ENCODE peak calls at places on chromosomes 12 and 14, in six cellular contexts. F is foreskin fibroblast, J is A549, I is coronary artery, O is GM23248, V is sigmoid colon. C is an unnamed sample.

GRCh38 chr12:3117628-3118027 is 40.4 kb downstream of the TSPAN9 start:
- DNase-seq in J (no peak), O (peak; percentile 88), I (no peak), F (peak; percentile 89), V (no peak), C (no peak)

GRCh38 chr14:51442513-51443175 is 202.6 kb downstream of the TMX1 start:
- DNase-seq in O (peak; percentile 97), I (no peak), J (peak; percentile 63), V (no peak), F (peak; percentile 97), C (no peak)

GRCh38 chr12:66036317-66036716 is 94.2 kb downstream of the LLPH start:
- DNase-seq in I (peak; percentile 74), J (peak; percentile 69), F (peak; percentile 95), V (no peak), O (peak; percentile 92), C (no peak)

GRCh38 chr12:45355750-45356149 is 139.9 kb downstream of the ANO6 start:
- DNase-seq in V (no peak), J (peak; percentile 55), I (no peak), O (no peak), F (no peak), C (no peak)

GRCh38 chr12:116818341-116818856 is 62.8 kb downstream of the HRK start:
- DNase-seq in F (peak; percentile 38), I (no peak), V (no peak), O (peak; percentile 54), J (no peak), C (no peak)

GRCh38 chr14:23175823-23176222 is 7.6 kb downstream of the SLC7A8 start:
- DNase-seq in V (no peak), I (no peak), O (peak; percentile 47), J (no peak), F (peak; percentile 72), C (no peak)

GRCh38 chr14:51028851-51029754 is 65.8 kb downstream of the TRIM9 start:
- DNase-seq in J (no peak), O (no peak), I (no peak), V (no peak), F (no peak), C (no peak)

GRCh38 chr12:122072031-122072970 is 6.3 kb upstream of the MLXIP start:
- DNase-seq in J (peak; percentile 94), V (peak; percentile 94), O (peak; percentile 93), I (no peak), F (peak; percentile 98), C (no peak)

GRCh38 chr14:33016611-33017010 is 77.9 kb downstream of the NPAS3 start:
- DNase-seq in O (peak; percentile 7), F (no peak), V (no peak), J (no peak), I (no peak), C (no peak)

GRCh38 chr12:64066052-64066451 is 156.0 kb downstream of the KICS2 start:
- DNase-seq in F (no peak), I (no peak), V (no peak), O (peak; percentile 41), J (no peak), C (no peak)

GRCh38 chr12:12017798-12018197 is 52.9 kb upstream of the BCL2L14 start:
- DNase-seq in V (no peak), I (no peak), O (no peak), F (no peak), J (no peak), C (peak; percentile 52)

GRCh38 chr14:102262894-102263462 is 42.0 kb downstream of the MOK start:
- DNase-seq in I (no peak), J (peak; percentile 54), F (peak; percentile 52), V (no peak), O (peak; percentile 39), C (no peak)

GRCh38 chr12:13250416-13250815 is 53.9 kb downstream of the EMP1 start:
- DNase-seq in I (no peak), F (peak; percentile 80), V (no peak), J (peak; percentile 33), O (peak; percentile 91), C (no peak)

DNA sequence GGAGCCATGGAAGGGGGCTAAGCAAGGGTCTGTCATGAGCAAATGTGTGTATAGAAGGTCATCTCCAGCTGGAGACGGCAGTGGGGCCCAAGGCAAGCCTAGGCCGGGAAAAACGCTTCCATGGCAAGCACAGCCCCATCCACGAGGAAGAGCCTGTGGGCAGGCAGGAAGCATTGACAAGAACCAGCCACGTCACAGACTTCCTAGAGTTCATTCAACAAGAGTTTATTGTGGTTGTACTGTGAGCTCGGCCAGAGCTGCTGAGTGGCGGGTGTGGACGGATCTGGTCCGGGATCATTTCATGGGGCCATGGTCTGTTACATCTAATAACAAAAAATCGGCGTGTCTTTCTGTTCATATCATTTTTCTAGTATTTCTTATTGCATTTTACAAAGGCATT is 311.7 kb downstream of the TMEM121 start:
- DNase-seq in J (no peak), F (no peak), V (no peak), I (no peak), O (no peak), C (no peak)
- H3K4me3 ChIP-seq in J (no peak overlapping the region), F (no peak overlapping the region), V (no peak overlapping the region), I (no peak overlapping the region), O (no peak overlapping the region), C (no peak overlapping the region)

GRCh38 chr12:6968426-6968825 is 2.0 kb downstream of the PHB2 start:
- DNase-seq in V (no peak), J (no peak), I (no peak), F (no peak), O (no peak), C (no peak)
- H3K4me3 ChIP-seq in V (no peak overlapping the region), J (no peak overlapping the region), I (peak overlapping the region; percentile 85), F (no peak overlapping the region), O (peak overlapping the region; percentile 100), C (peak overlapping the region; percentile 72)

GRCh38 chr12:94753071-94753779 is 102.9 kb upstream of the TMCC3 start:
- DNase-seq in V (no peak), F (peak; percentile 16), J (no peak), O (peak; percentile 75), I (no peak), C (no peak)

GRCh38 chr12:94750891-94751290 is 100.5 kb upstream of the TMCC3 start:
- DNase-seq in V (no peak), I (no peak), O (no peak), J (no peak), F (no peak), C (no peak)

GRCh38 chr12:94749890-94750289 is 99.5 kb upstream of the TMCC3 start:
- DNase-seq in O (no peak), V (no peak), F (no peak), I (no peak), J (no peak), C (no peak)

GRCh38 chr12:94748726-94749421 is 98.5 kb upstream of the TMCC3 start:
- DNase-seq in J (no peak), O (no peak), I (no peak), V (no peak), F (no peak), C (no peak)

DNA sequence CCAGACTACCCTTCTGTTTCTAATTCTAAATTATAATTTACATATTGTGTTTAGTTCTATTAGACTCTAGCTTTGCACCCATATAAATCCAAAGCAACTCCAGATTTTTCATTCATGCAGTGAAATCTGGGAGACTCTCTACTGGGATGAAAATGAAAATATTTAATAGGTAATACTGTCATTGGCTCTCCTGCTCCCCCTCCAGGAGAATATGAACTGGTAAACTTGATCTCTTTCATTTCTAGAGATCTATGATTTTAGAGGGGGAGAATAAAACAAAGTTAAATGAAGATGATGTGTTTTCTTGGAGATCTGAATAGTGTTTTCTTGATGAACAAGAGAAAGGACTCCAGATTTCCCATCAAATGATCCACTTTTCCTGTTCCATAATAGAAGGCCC is 104.3 kb upstream of the TMCC3 start:
- DNase-seq in J (no peak), V (no peak), O (peak; percentile 42), I (no peak), F (peak; percentile 45), C (no peak)
- H3K4me3 ChIP-seq in J (no peak overlapping the region), V (no peak overlapping the region), O (no peak overlapping the region), I (no peak overlapping the region), F (no peak overlapping the region), C (no peak overlapping the region)

GRCh38 chr12:6769003-6769389 is 2.8 kb downstream of the PTMS start:
- DNase-seq in F (peak; percentile 84), I (no peak), V (peak; percentile 88), O (peak; percentile 36), J (peak; percentile 54), C (no peak)
- H3K4me3 ChIP-seq in F (peak overlapping the region; percentile 89), I (peak overlapping the region; percentile 96), V (peak overlapping the region; percentile 94), O (peak overlapping the region; percentile 98), J (peak overlapping the region; percentile 97), C (no peak overlapping the region)